ENCODE peak calls at places on chromosome 18, in seven cellular contexts. D is tibial nerve, N is breast epithelium, Y is uterus, C is gastrocnemius medialis, U is body of pancreas, A is H1. S is an unnamed sample. For H3K36me3, the result is how much of the 10 kb centered on the place peaks cover.

GRCh38 chr18:74416124-74416523 is 41.0 kb downstream of the DIPK1C start:
- DNase-seq in D (no peak), N (no peak), Y (no peak), C (no peak), U (no peak), A (no peak), S (no peak)

GRCh38 chr18:36095936-36096519 is 28.7 kb upstream of the RPRD1A start:
- DNase-seq in D (no peak), N (no peak), Y (no peak), C (no peak), U (no peak), A (no peak), S (no peak)

GRCh38 chr18:1480309-1480708 is 575.6 kb downstream of the ADCYAP1 start:
- DNase-seq in D (no peak), N (no peak), Y (no peak), C (no peak), U (no peak), A (no peak), S (no peak)

GRCh38 chr18:58223717-58224424 is 179.8 kb downstream of the NEDD4L start:
- DNase-seq in D (peak), N (peak), Y (peak), C (peak), U (peak), A (no peak), S (no peak)

GRCh38 chr18:39057423-39058057 is 1491.9 kb upstream of the CELF4 start:
- DNase-seq in D (no peak), N (no peak), Y (no peak), C (no peak), U (no peak), A (no peak), S (no peak)

GRCh38 chr18:68500551-68500950 is 214.4 kb downstream of the TMX3 start:
- DNase-seq in D (no peak), N (no peak), Y (no peak), C (no peak), U (no peak), A (no peak), S (no peak)

GRCh38 chr18:13563390-13563805 is 163.0 kb downstream of the FAM210A start:
- DNase-seq in D (peak), N (no peak), Y (no peak), C (peak), U (no peak), A (no peak), S (no peak)

GRCh38 chr18:27844416-27844792 is 332.5 kb downstream of the CDH2 start:
- DNase-seq in D (no peak), N (no peak), Y (no peak), C (no peak), U (no peak), A (no peak), S (no peak)

GRCh38 chr18:7857562-7857961 is 290.4 kb downstream of the PTPRM start:
- DNase-seq in D (no peak), N (no peak), Y (no peak), C (no peak), U (no peak), A (no peak), S (no peak)
- H3K36me3 ChIP-seq in D (under half), N (under half), Y (under half), C (under half), U (under half), A (under half), S (under half)

GRCh38 chr18:63141777-63142176 is 177.8 kb downstream of the BCL2 start:
- DNase-seq in D (no peak), N (no peak), Y (no peak), C (no peak), U (no peak), A (no peak), S (no peak)

GRCh38 chr18:63140038-63140450 is 179.5 kb downstream of the BCL2 start:
- DNase-seq in D (no peak), N (no peak), Y (no peak), C (no peak), U (no peak), A (no peak), S (no peak)

GRCh38 chr18:63140997-63141776 is 178.4 kb downstream of the BCL2 start:
- DNase-seq in D (no peak), N (no peak), Y (no peak), C (no peak), U (no peak), A (no peak), S (no peak)

GRCh38 chr18:63137999-63138448 is 181.5 kb downstream of the BCL2 start:
- DNase-seq in D (no peak), N (no peak), Y (no peak), C (no peak), U (no peak), A (no peak), S (no peak)

GRCh38 chr18:63138469-63139340 is 180.9 kb downstream of the BCL2 start:
- DNase-seq in D (no peak), N (no peak), Y (no peak), C (no peak), U (no peak), A (peak), S (no peak)
- TF ChIP-seq POLR2A in D (no peak), N (no peak), Y (no peak), C (no peak), U (no peak), A (peak), S (no peak)

GRCh38 chr18:9547767-9548166 is 66.6 kb downstream of the PPP4R1 start:
- DNase-seq in D (no peak), N (no peak), Y (no peak), C (no peak), U (no peak), A (no peak), S (no peak)
- H3K36me3 ChIP-seq in D (under half), N (under half), Y (under half), C (under half), U (under half), A (under half), S (under half)

DNA sequence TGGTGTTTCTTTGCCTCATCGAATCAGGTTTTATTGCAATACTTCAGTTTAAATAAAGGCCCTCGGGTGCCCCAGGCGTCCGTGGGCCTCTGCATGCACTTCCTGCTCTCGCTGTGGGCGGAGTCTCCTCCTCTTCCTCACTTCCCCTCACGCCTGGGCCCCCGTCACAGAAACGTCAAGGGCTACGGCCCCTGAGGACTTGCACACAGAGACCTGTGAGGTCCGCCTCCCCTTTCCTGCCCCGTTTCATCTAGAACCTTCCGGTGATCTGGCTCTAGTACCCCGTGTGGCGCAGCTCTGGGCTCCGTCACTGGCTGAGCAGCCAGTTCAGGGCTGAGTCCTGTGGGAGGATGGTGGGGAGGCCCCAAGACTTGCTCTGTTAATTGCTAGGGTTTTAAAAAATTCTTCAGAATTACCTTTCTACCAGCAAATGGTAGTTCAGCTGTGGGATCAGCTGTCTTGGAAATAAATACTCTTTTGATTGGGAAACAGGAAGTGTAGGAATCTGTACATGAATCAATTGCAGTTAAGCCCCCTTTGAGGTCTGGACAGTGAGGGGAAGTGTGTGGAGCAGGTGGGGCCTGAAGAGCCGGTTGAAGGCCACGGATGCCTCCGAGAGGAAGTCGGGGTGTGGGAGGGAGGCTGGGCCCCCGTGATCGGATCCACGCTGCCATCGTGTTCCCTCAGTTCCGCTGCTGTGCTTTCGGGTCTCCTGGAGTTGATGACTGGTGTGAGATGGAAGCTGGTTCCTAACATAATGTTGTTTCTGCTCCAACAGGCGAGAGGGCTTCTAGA is 10.2 kb downstream of the NFATC1 start:
- DNase-seq in D (peak), N (no peak), Y (no peak), C (peak), U (no peak), A (no peak), S (peak)
- TF ChIP-seq POLR2A in D (no peak), N (no peak), Y (no peak), C (peak), U (no peak), A (no peak), S (peak)

DNA sequence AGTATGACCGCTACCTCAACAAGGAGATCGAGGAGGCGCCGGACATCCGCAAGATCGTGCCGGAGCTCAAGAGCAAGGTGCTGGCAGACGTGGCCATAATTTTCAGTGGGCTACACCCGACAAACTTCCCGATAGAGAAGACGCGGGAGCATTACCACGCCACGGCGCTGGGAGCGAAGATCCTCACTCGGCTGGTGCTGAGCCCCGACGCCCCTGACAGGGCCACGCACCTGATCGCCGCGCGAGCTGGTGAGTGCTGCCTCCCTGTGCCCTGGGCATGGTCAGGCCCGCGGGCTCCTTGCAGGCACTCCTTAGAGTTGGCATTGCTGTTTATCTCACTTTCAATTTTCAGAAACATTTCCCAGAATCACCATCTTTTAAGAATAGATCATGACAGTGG is 35.7 kb downstream of the CTDP1 start:
- DNase-seq in D (no peak), N (no peak), Y (no peak), C (no peak), U (no peak), A (no peak), S (no peak)
- H3K36me3 ChIP-seq in D (under half), N (under half), Y (under half), C (under half), U (under half), A (under half), S (under half)

GRCh38 chr18:48942086-48942485 is 8.7 kb downstream of the SMAD7 start:
- DNase-seq in D (no peak), N (no peak), Y (no peak), C (no peak), U (no peak), A (no peak), S (no peak)

GRCh38 chr18:48943333-48943732 is 7.4 kb downstream of the SMAD7 start:
- DNase-seq in D (no peak), N (no peak), Y (no peak), C (no peak), U (no peak), A (no peak), S (no peak)

GRCh38 chr18:48943736-48944527 is 6.8 kb downstream of the SMAD7 start:
- DNase-seq in D (no peak), N (no peak), Y (no peak), C (no peak), U (no peak), A (no peak), S (no peak)

GRCh38 chr18:48941672-48942071 is 9.1 kb downstream of the SMAD7 start:
- DNase-seq in D (no peak), N (no peak), Y (no peak), C (no peak), U (peak), A (no peak), S (no peak)

GRCh38 chr18:48942554-48943261 is 8.1 kb downstream of the SMAD7 start:
- DNase-seq in D (no peak), N (no peak), Y (no peak), C (no peak), U (peak), A (no peak), S (no peak)
- TF ChIP-seq POLR2A in D (no peak), N (no peak), Y (no peak), C (no peak), U (no peak), A (no peak), S (no peak)

S was measured in esophagus squamous epithelium.